ENCODE peak calls at places on chromosomes 13 and 19, in nine cellular contexts. One of them, this sample, is unnamed.

GRCh38 chr19:5137114-5137513 is 168.2 kb downstream of the KDM4B start:
- DNase-seq in stimulated activated CD8-positive, alpha-beta memory T cell treated with anti-CD3 and anti-CD28 coated beads, Interleukin-7, amount 100 ng/mL, for 48 hours: no peak
- DNase-seq in H54: no peak
- DNase-seq in heart left ventricle: no peak
- DNase-seq in GM12865: no peak
- DNase-seq in adrenal gland: no peak
- DNase-seq in HS-5: no peak
- DNase-seq in GM23248: no peak
- DNase-seq in AG08396: no peak
- DNase-seq in this sample: no peak

GRCh38 chr13:44810067-44810840 is 179.0 kb downstream of the NUFIP1 start:
- DNase-seq in stimulated activated CD8-positive, alpha-beta memory T cell treated with anti-CD3 and anti-CD28 coated beads, Interleukin-7, amount 100 ng/mL, for 48 hours: no peak
- DNase-seq in H54: no peak
- DNase-seq in heart left ventricle: no peak
- DNase-seq in GM12865: peak; percentile 11
- DNase-seq in adrenal gland: peak; percentile 76
- DNase-seq in HS-5: no peak
- DNase-seq in GM23248: peak; percentile 20
- DNase-seq in AG08396: no peak
- DNase-seq in this sample: no peak

GRCh38 chr19:1340681-1341469 is 42.8 kb upstream of the NDUFS7 start:
- DNase-seq in stimulated activated CD8-positive, alpha-beta memory T cell treated with anti-CD3 and anti-CD28 coated beads, Interleukin-7, amount 100 ng/mL, for 48 hours: no peak
- DNase-seq in H54: no peak
- DNase-seq in heart left ventricle: no peak
- DNase-seq in GM12865: no peak
- DNase-seq in adrenal gland: no peak
- DNase-seq in HS-5: no peak
- DNase-seq in GM23248: no peak
- DNase-seq in AG08396: no peak
- DNase-seq in this sample: no peak

GRCh38 chr13:82356667-82357066 is 1525.6 kb downstream of the SLITRK1 start:
- DNase-seq in stimulated activated CD8-positive, alpha-beta memory T cell treated with anti-CD3 and anti-CD28 coated beads, Interleukin-7, amount 100 ng/mL, for 48 hours: no peak
- DNase-seq in H54: no peak
- DNase-seq in heart left ventricle: no peak
- DNase-seq in GM12865: no peak
- DNase-seq in adrenal gland: no peak
- DNase-seq in HS-5: no peak
- DNase-seq in GM23248: peak; percentile 10
- DNase-seq in AG08396: no peak
- DNase-seq in this sample: no peak

GRCh38 chr13:24648983-24649684 is 31.1 kb upstream of the ATP12A start:
- DNase-seq in stimulated activated CD8-positive, alpha-beta memory T cell treated with anti-CD3 and anti-CD28 coated beads, Interleukin-7, amount 100 ng/mL, for 48 hours: no peak
- DNase-seq in H54: no peak
- DNase-seq in heart left ventricle: no peak
- DNase-seq in GM12865: no peak
- DNase-seq in adrenal gland: no peak
- DNase-seq in HS-5: no peak
- DNase-seq in GM23248: no peak
- DNase-seq in AG08396: no peak
- DNase-seq in this sample: no peak

GRCh38 chr19:40578442-40578908 is 1.8 kb downstream of the SHKBP1 start:
- DNase-seq in stimulated activated CD8-positive, alpha-beta memory T cell treated with anti-CD3 and anti-CD28 coated beads, Interleukin-7, amount 100 ng/mL, for 48 hours: no peak
- DNase-seq in H54: no peak
- DNase-seq in heart left ventricle: no peak
- DNase-seq in GM12865: peak; percentile 43
- DNase-seq in adrenal gland: no peak
- DNase-seq in HS-5: no peak
- DNase-seq in GM23248: peak; percentile 28
- DNase-seq in AG08396: no peak
- DNase-seq in this sample: peak; percentile 50

GRCh38 chr19:55447421-55448174 is 4.5 kb upstream of the SHISA7 start:
- DNase-seq in stimulated activated CD8-positive, alpha-beta memory T cell treated with anti-CD3 and anti-CD28 coated beads, Interleukin-7, amount 100 ng/mL, for 48 hours: no peak
- DNase-seq in H54: peak; percentile 90
- DNase-seq in heart left ventricle: no peak
- DNase-seq in GM12865: no peak
- DNase-seq in adrenal gland: peak; percentile 63
- DNase-seq in HS-5: no peak
- DNase-seq in GM23248: peak; percentile 82
- DNase-seq in AG08396: peak; percentile 64
- DNase-seq in this sample: peak; percentile 67

GRCh38 chr19:11125994-11126685 is 29.4 kb downstream of the SPC24 start:
- DNase-seq in stimulated activated CD8-positive, alpha-beta memory T cell treated with anti-CD3 and anti-CD28 coated beads, Interleukin-7, amount 100 ng/mL, for 48 hours: peak; percentile 22
- DNase-seq in H54: peak; percentile 50
- DNase-seq in heart left ventricle: peak; percentile 82
- DNase-seq in GM12865: peak; percentile 79
- DNase-seq in adrenal gland: peak; percentile 95
- DNase-seq in HS-5: peak; percentile 38
- DNase-seq in GM23248: peak; percentile 84
- DNase-seq in AG08396: peak; percentile 59
- DNase-seq in this sample: peak; percentile 78

GRCh38 chr13:74246398-74246975 is 112.3 kb upstream of the KLF12 start:
- DNase-seq in stimulated activated CD8-positive, alpha-beta memory T cell treated with anti-CD3 and anti-CD28 coated beads, Interleukin-7, amount 100 ng/mL, for 48 hours: no peak
- DNase-seq in H54: no peak
- DNase-seq in heart left ventricle: peak; percentile 40
- DNase-seq in GM12865: no peak
- DNase-seq in adrenal gland: no peak
- DNase-seq in HS-5: no peak
- DNase-seq in GM23248: peak; percentile 61
- DNase-seq in AG08396: no peak
- DNase-seq in this sample: no peak

GRCh38 chr13:110089100-110089499 is 217.9 kb downstream of the COL4A1 start:
- DNase-seq in stimulated activated CD8-positive, alpha-beta memory T cell treated with anti-CD3 and anti-CD28 coated beads, Interleukin-7, amount 100 ng/mL, for 48 hours: no peak
- DNase-seq in H54: no peak
- DNase-seq in heart left ventricle: no peak
- DNase-seq in GM12865: no peak
- DNase-seq in adrenal gland: no peak
- DNase-seq in HS-5: no peak
- DNase-seq in GM23248: no peak
- DNase-seq in AG08396: no peak
- DNase-seq in this sample: no peak

GRCh38 chr13:63843766-63844699 is 2428.4 kb upstream of the PCDH20 start:
- DNase-seq in stimulated activated CD8-positive, alpha-beta memory T cell treated with anti-CD3 and anti-CD28 coated beads, Interleukin-7, amount 100 ng/mL, for 48 hours: no peak
- DNase-seq in H54: no peak
- DNase-seq in heart left ventricle: no peak
- DNase-seq in GM12865: no peak
- DNase-seq in adrenal gland: no peak
- DNase-seq in HS-5: no peak
- DNase-seq in GM23248: no peak
- DNase-seq in AG08396: no peak
- DNase-seq in this sample: no peak

GRCh38 chr13:19587635-19588300 is 26.4 kb upstream of the TPTE2 start:
- DNase-seq in stimulated activated CD8-positive, alpha-beta memory T cell treated with anti-CD3 and anti-CD28 coated beads, Interleukin-7, amount 100 ng/mL, for 48 hours: no peak
- DNase-seq in H54: no peak
- DNase-seq in heart left ventricle: no peak
- DNase-seq in GM12865: peak; percentile 81
- DNase-seq in adrenal gland: no peak
- DNase-seq in HS-5: no peak
- DNase-seq in GM23248: peak; percentile 63
- DNase-seq in AG08396: peak; percentile 34
- DNase-seq in this sample: no peak

GRCh38 chr19:46746281-46746965 is at the start of gene STRN4:
- DNase-seq in stimulated activated CD8-positive, alpha-beta memory T cell treated with anti-CD3 and anti-CD28 coated beads, Interleukin-7, amount 100 ng/mL, for 48 hours: no peak
- DNase-seq in H54: peak; percentile 61
- DNase-seq in heart left ventricle: no peak
- DNase-seq in GM12865: peak; percentile 66
- DNase-seq in adrenal gland: no peak
- DNase-seq in HS-5: no peak
- DNase-seq in GM23248: peak; percentile 90
- DNase-seq in AG08396: peak; percentile 98
- DNase-seq in this sample: no peak

GRCh38 chr13:71685072-71685471 is 181.9 kb downstream of the DACH1 start:
- DNase-seq in stimulated activated CD8-positive, alpha-beta memory T cell treated with anti-CD3 and anti-CD28 coated beads, Interleukin-7, amount 100 ng/mL, for 48 hours: no peak
- DNase-seq in H54: no peak
- DNase-seq in heart left ventricle: no peak
- DNase-seq in GM12865: no peak
- DNase-seq in adrenal gland: no peak
- DNase-seq in HS-5: no peak
- DNase-seq in GM23248: no peak
- DNase-seq in AG08396: no peak
- DNase-seq in this sample: no peak

GRCh38 chr13:99605417-99606321 is 104.4 kb downstream of the TM9SF2 start:
- DNase-seq in stimulated activated CD8-positive, alpha-beta memory T cell treated with anti-CD3 and anti-CD28 coated beads, Interleukin-7, amount 100 ng/mL, for 48 hours: peak; percentile 2
- DNase-seq in H54: peak; percentile 65
- DNase-seq in heart left ventricle: peak; percentile 46
- DNase-seq in GM12865: peak; percentile 64
- DNase-seq in adrenal gland: peak; percentile 64
- DNase-seq in HS-5: peak; percentile 4
- DNase-seq in GM23248: peak; percentile 52
- DNase-seq in AG08396: peak; percentile 57
- DNase-seq in this sample: no peak

GRCh38 chr13:56335775-56336174 is 804.9 kb upstream of the PRR20A start:
- DNase-seq in stimulated activated CD8-positive, alpha-beta memory T cell treated with anti-CD3 and anti-CD28 coated beads, Interleukin-7, amount 100 ng/mL, for 48 hours: no peak
- DNase-seq in H54: no peak
- DNase-seq in heart left ventricle: no peak
- DNase-seq in GM12865: no peak
- DNase-seq in adrenal gland: no peak
- DNase-seq in HS-5: no peak
- DNase-seq in GM23248: no peak
- DNase-seq in AG08396: no peak
- DNase-seq in this sample: no peak

GRCh38 chr19:46142294-46142693 is 5.7 kb upstream of the IGFL2 start:
- DNase-seq in stimulated activated CD8-positive, alpha-beta memory T cell treated with anti-CD3 and anti-CD28 coated beads, Interleukin-7, amount 100 ng/mL, for 48 hours: no peak
- DNase-seq in H54: no peak
- DNase-seq in heart left ventricle: no peak
- DNase-seq in GM12865: no peak
- DNase-seq in adrenal gland: no peak
- DNase-seq in HS-5: no peak
- DNase-seq in GM23248: no peak
- DNase-seq in AG08396: no peak
- DNase-seq in this sample: no peak

GRCh38 chr19:53671621-53672111 is 39.9 kb downstream of the DPRX start:
- DNase-seq in stimulated activated CD8-positive, alpha-beta memory T cell treated with anti-CD3 and anti-CD28 coated beads, Interleukin-7, amount 100 ng/mL, for 48 hours: no peak
- DNase-seq in H54: no peak
- DNase-seq in heart left ventricle: no peak
- DNase-seq in GM12865: no peak
- DNase-seq in adrenal gland: no peak
- DNase-seq in HS-5: no peak
- DNase-seq in GM23248: no peak
- DNase-seq in AG08396: no peak
- DNase-seq in this sample: no peak

GRCh38 chr13:102935896-102936321 is 90.1 kb downstream of the ERCC5 start:
- DNase-seq in stimulated activated CD8-positive, alpha-beta memory T cell treated with anti-CD3 and anti-CD28 coated beads, Interleukin-7, amount 100 ng/mL, for 48 hours: no peak
- DNase-seq in H54: no peak
- DNase-seq in heart left ventricle: no peak
- DNase-seq in GM12865: no peak
- DNase-seq in adrenal gland: no peak
- DNase-seq in HS-5: no peak
- DNase-seq in GM23248: no peak
- DNase-seq in AG08396: no peak
- DNase-seq in this sample: no peak

GRCh38 chr19:41323430-41324125 is 13.6 kb downstream of the CCDC97 start:
- DNase-seq in stimulated activated CD8-positive, alpha-beta memory T cell treated with anti-CD3 and anti-CD28 coated beads, Interleukin-7, amount 100 ng/mL, for 48 hours: no peak
- DNase-seq in H54: peak; percentile 95
- DNase-seq in heart left ventricle: peak; percentile 85
- DNase-seq in GM12865: no peak
- DNase-seq in adrenal gland: peak; percentile 86
- DNase-seq in HS-5: peak; percentile 73
- DNase-seq in GM23248: peak; percentile 96
- DNase-seq in AG08396: peak; percentile 95
- DNase-seq in this sample: peak; percentile 97

GRCh38 chr19:49058592-49058991 is 1.0 kb upstream of the CGB7 start:
- DNase-seq in stimulated activated CD8-positive, alpha-beta memory T cell treated with anti-CD3 and anti-CD28 coated beads, Interleukin-7, amount 100 ng/mL, for 48 hours: no peak
- DNase-seq in H54: no peak
- DNase-seq in heart left ventricle: no peak
- DNase-seq in GM12865: peak; percentile 34
- DNase-seq in adrenal gland: no peak
- DNase-seq in HS-5: no peak
- DNase-seq in GM23248: peak; percentile 64
- DNase-seq in AG08396: peak; percentile 74
- DNase-seq in this sample: peak; percentile 6

This sample was measured in A172.